ENCODE peak calls at places on chromosomes 13 and 19, in nine cellular contexts. One of them, this sample, is unnamed.

GRCh38 chr19:3768015-3768747 is 3.8 kb downstream of the RAX2 start:
- DNase-seq in GM12891: no peak
- DNase-seq in CD8-positive, alpha-beta memory T cell: no peak
- DNase-seq in posterior cingulate gyrus: no peak
- DNase-seq in skeletal muscle cell: no peak
- DNase-seq in retinal pigment epithelial cell: no peak
- DNase-seq in NCI-H1436 treated with DMSO at 0.1 percent for 48 hours: no peak
- DNase-seq in stimulated activated naive CD8-positive, alpha-beta T cell treated with anti-CD3 and anti-CD28 coated beads, Interleukin-15, Interleukin-2, amounts not matched to agents 100 U/mL and 50 U/mL, for 24 hours: no peak
- DNase-seq in activated naive CD4-positive, alpha-beta T cell: no peak
- DNase-seq in this sample: no peak

GRCh38 chr13:75870397-75870801 is 234.3 kb downstream of the LMO7 start:
- DNase-seq in GM12891: no peak
- DNase-seq in skeletal muscle cell: no peak
- DNase-seq in NCI-H1436 treated with DMSO at 0.1 percent for 48 hours: no peak
- DNase-seq in stimulated activated naive CD8-positive, alpha-beta T cell treated with anti-CD3 and anti-CD28 coated beads, Interleukin-15, Interleukin-2, amounts not matched to agents 100 U/mL and 50 U/mL, for 24 hours: no peak
- DNase-seq in activated naive CD4-positive, alpha-beta T cell: no peak
- DNase-seq in retinal pigment epithelial cell: no peak
- DNase-seq in CD8-positive, alpha-beta memory T cell: peak
- DNase-seq in posterior cingulate gyrus: no peak
- DNase-seq in this sample: no peak

GRCh38 chr19:40778865-40779284 is 828 bp downstream of the RAB4B start:
- DNase-seq in CD8-positive, alpha-beta memory T cell: no peak
- DNase-seq in stimulated activated naive CD8-positive, alpha-beta T cell treated with anti-CD3 and anti-CD28 coated beads, Interleukin-15, Interleukin-2, amounts not matched to agents 100 U/mL and 50 U/mL, for 24 hours: no peak
- DNase-seq in GM12891: no peak
- DNase-seq in skeletal muscle cell: no peak
- DNase-seq in NCI-H1436 treated with DMSO at 0.1 percent for 48 hours: no peak
- DNase-seq in activated naive CD4-positive, alpha-beta T cell: no peak
- DNase-seq in posterior cingulate gyrus: no peak
- DNase-seq in retinal pigment epithelial cell: no peak
- DNase-seq in this sample: no peak

GRCh38 chr19:771332-771785 is 20.4 kb downstream of the MISP start:
- DNase-seq in skeletal muscle cell: no peak
- DNase-seq in stimulated activated naive CD8-positive, alpha-beta T cell treated with anti-CD3 and anti-CD28 coated beads, Interleukin-15, Interleukin-2, amounts not matched to agents 100 U/mL and 50 U/mL, for 24 hours: peak
- DNase-seq in posterior cingulate gyrus: no peak
- DNase-seq in GM12891: no peak
- DNase-seq in NCI-H1436 treated with DMSO at 0.1 percent for 48 hours: no peak
- DNase-seq in retinal pigment epithelial cell: no peak
- DNase-seq in activated naive CD4-positive, alpha-beta T cell: no peak
- DNase-seq in CD8-positive, alpha-beta memory T cell: no peak
- DNase-seq in this sample: peak

GRCh38 chr13:64928704-64929499 is 2301.2 kb downstream of the PCDH9 start:
- DNase-seq in GM12891: no peak
- DNase-seq in retinal pigment epithelial cell: no peak
- DNase-seq in CD8-positive, alpha-beta memory T cell: no peak
- DNase-seq in skeletal muscle cell: peak
- DNase-seq in NCI-H1436 treated with DMSO at 0.1 percent for 48 hours: no peak
- DNase-seq in activated naive CD4-positive, alpha-beta T cell: no peak
- DNase-seq in stimulated activated naive CD8-positive, alpha-beta T cell treated with anti-CD3 and anti-CD28 coated beads, Interleukin-15, Interleukin-2, amounts not matched to agents 100 U/mL and 50 U/mL, for 24 hours: no peak
- DNase-seq in posterior cingulate gyrus: no peak
- DNase-seq in this sample: no peak

GRCh38 chr13:30464496-30465351 is 1.0 kb downstream of the HMGB1 start:
- DNase-seq in activated naive CD4-positive, alpha-beta T cell: peak
- DNase-seq in posterior cingulate gyrus: peak
- DNase-seq in retinal pigment epithelial cell: peak
- DNase-seq in stimulated activated naive CD8-positive, alpha-beta T cell treated with anti-CD3 and anti-CD28 coated beads, Interleukin-15, Interleukin-2, amounts not matched to agents 100 U/mL and 50 U/mL, for 24 hours: peak
- DNase-seq in NCI-H1436 treated with DMSO at 0.1 percent for 48 hours: no peak
- DNase-seq in GM12891: peak
- DNase-seq in skeletal muscle cell: peak
- DNase-seq in CD8-positive, alpha-beta memory T cell: peak
- DNase-seq in this sample: peak

GRCh38 chr13:67632590-67632989 is 402.5 kb upstream of the PCDH9 start:
- DNase-seq in skeletal muscle cell: peak
- DNase-seq in posterior cingulate gyrus: no peak
- DNase-seq in activated naive CD4-positive, alpha-beta T cell: no peak
- DNase-seq in CD8-positive, alpha-beta memory T cell: no peak
- DNase-seq in stimulated activated naive CD8-positive, alpha-beta T cell treated with anti-CD3 and anti-CD28 coated beads, Interleukin-15, Interleukin-2, amounts not matched to agents 100 U/mL and 50 U/mL, for 24 hours: no peak
- DNase-seq in NCI-H1436 treated with DMSO at 0.1 percent for 48 hours: no peak
- DNase-seq in retinal pigment epithelial cell: no peak
- DNase-seq in GM12891: no peak
- DNase-seq in this sample: no peak

GRCh38 chr19:29420065-29420464 is 105.7 kb upstream of the VSTM2B start:
- DNase-seq in CD8-positive, alpha-beta memory T cell: no peak
- DNase-seq in posterior cingulate gyrus: no peak
- DNase-seq in skeletal muscle cell: no peak
- DNase-seq in stimulated activated naive CD8-positive, alpha-beta T cell treated with anti-CD3 and anti-CD28 coated beads, Interleukin-15, Interleukin-2, amounts not matched to agents 100 U/mL and 50 U/mL, for 24 hours: no peak
- DNase-seq in NCI-H1436 treated with DMSO at 0.1 percent for 48 hours: no peak
- DNase-seq in activated naive CD4-positive, alpha-beta T cell: no peak
- DNase-seq in GM12891: no peak
- DNase-seq in retinal pigment epithelial cell: no peak
- DNase-seq in this sample: no peak

GRCh38 chr19:41711376-41712261 is 3.2 kb downstream of the CEACAM5 start:
- DNase-seq in NCI-H1436 treated with DMSO at 0.1 percent for 48 hours: no peak
- DNase-seq in retinal pigment epithelial cell: no peak
- DNase-seq in skeletal muscle cell: no peak
- DNase-seq in posterior cingulate gyrus: no peak
- DNase-seq in activated naive CD4-positive, alpha-beta T cell: no peak
- DNase-seq in GM12891: no peak
- DNase-seq in stimulated activated naive CD8-positive, alpha-beta T cell treated with anti-CD3 and anti-CD28 coated beads, Interleukin-15, Interleukin-2, amounts not matched to agents 100 U/mL and 50 U/mL, for 24 hours: no peak
- DNase-seq in CD8-positive, alpha-beta memory T cell: no peak
- DNase-seq in this sample: no peak

GRCh38 chr19:40285353-40286234 is 449 bp upstream of the AKT2 start:
- DNase-seq in CD8-positive, alpha-beta memory T cell: peak
- DNase-seq in GM12891: peak
- DNase-seq in NCI-H1436 treated with DMSO at 0.1 percent for 48 hours: peak
- DNase-seq in skeletal muscle cell: peak
- DNase-seq in posterior cingulate gyrus: peak
- DNase-seq in activated naive CD4-positive, alpha-beta T cell: peak
- DNase-seq in retinal pigment epithelial cell: peak
- DNase-seq in stimulated activated naive CD8-positive, alpha-beta T cell treated with anti-CD3 and anti-CD28 coated beads, Interleukin-15, Interleukin-2, amounts not matched to agents 100 U/mL and 50 U/mL, for 24 hours: peak
- DNase-seq in this sample: peak

GRCh38 chr19:13689050-13689449 is 75.3 kb upstream of the MRI1 start:
- DNase-seq in CD8-positive, alpha-beta memory T cell: no peak
- DNase-seq in GM12891: no peak
- DNase-seq in activated naive CD4-positive, alpha-beta T cell: no peak
- DNase-seq in NCI-H1436 treated with DMSO at 0.1 percent for 48 hours: no peak
- DNase-seq in retinal pigment epithelial cell: no peak
- DNase-seq in posterior cingulate gyrus: peak
- DNase-seq in stimulated activated naive CD8-positive, alpha-beta T cell treated with anti-CD3 and anti-CD28 coated beads, Interleukin-15, Interleukin-2, amounts not matched to agents 100 U/mL and 50 U/mL, for 24 hours: peak
- DNase-seq in skeletal muscle cell: no peak
- DNase-seq in this sample: no peak

GRCh38 chr19:35153701-35154534 is 617 bp upstream of the FXYD5 start:
- DNase-seq in activated naive CD4-positive, alpha-beta T cell: peak
- DNase-seq in posterior cingulate gyrus: peak
- DNase-seq in retinal pigment epithelial cell: no peak
- DNase-seq in GM12891: peak
- DNase-seq in skeletal muscle cell: no peak
- DNase-seq in CD8-positive, alpha-beta memory T cell: peak
- DNase-seq in stimulated activated naive CD8-positive, alpha-beta T cell treated with anti-CD3 and anti-CD28 coated beads, Interleukin-15, Interleukin-2, amounts not matched to agents 100 U/mL and 50 U/mL, for 24 hours: peak
- DNase-seq in NCI-H1436 treated with DMSO at 0.1 percent for 48 hours: no peak
- DNase-seq in this sample: peak

GRCh38 chr19:45601524-45602522 is at the start of gene GPR4:
- DNase-seq in retinal pigment epithelial cell: no peak
- DNase-seq in skeletal muscle cell: no peak
- DNase-seq in GM12891: no peak
- DNase-seq in posterior cingulate gyrus: no peak
- DNase-seq in CD8-positive, alpha-beta memory T cell: no peak
- DNase-seq in stimulated activated naive CD8-positive, alpha-beta T cell treated with anti-CD3 and anti-CD28 coated beads, Interleukin-15, Interleukin-2, amounts not matched to agents 100 U/mL and 50 U/mL, for 24 hours: no peak
- DNase-seq in NCI-H1436 treated with DMSO at 0.1 percent for 48 hours: no peak
- DNase-seq in activated naive CD4-positive, alpha-beta T cell: no peak
- DNase-seq in this sample: no peak

GRCh38 chr13:49995535-49996165 is 1.2 kb upstream of the TRIM13 start:
- DNase-seq in GM12891: no peak
- DNase-seq in CD8-positive, alpha-beta memory T cell: no peak
- DNase-seq in posterior cingulate gyrus: no peak
- DNase-seq in skeletal muscle cell: no peak
- DNase-seq in NCI-H1436 treated with DMSO at 0.1 percent for 48 hours: no peak
- DNase-seq in stimulated activated naive CD8-positive, alpha-beta T cell treated with anti-CD3 and anti-CD28 coated beads, Interleukin-15, Interleukin-2, amounts not matched to agents 100 U/mL and 50 U/mL, for 24 hours: no peak
- DNase-seq in retinal pigment epithelial cell: no peak
- DNase-seq in activated naive CD4-positive, alpha-beta T cell: no peak
- DNase-seq in this sample: no peak

GRCh38 chr13:25249001-25249543 is 38.2 kb downstream of the MTMR6 start:
- DNase-seq in skeletal muscle cell: peak
- DNase-seq in retinal pigment epithelial cell: no peak
- DNase-seq in activated naive CD4-positive, alpha-beta T cell: no peak
- DNase-seq in CD8-positive, alpha-beta memory T cell: no peak
- DNase-seq in GM12891: peak
- DNase-seq in stimulated activated naive CD8-positive, alpha-beta T cell treated with anti-CD3 and anti-CD28 coated beads, Interleukin-15, Interleukin-2, amounts not matched to agents 100 U/mL and 50 U/mL, for 24 hours: no peak
- DNase-seq in posterior cingulate gyrus: no peak
- DNase-seq in NCI-H1436 treated with DMSO at 0.1 percent for 48 hours: no peak
- DNase-seq in this sample: no peak

GRCh38 chr13:109203587-109203986 is 574.2 kb downstream of the MYO16 start:
- DNase-seq in posterior cingulate gyrus: no peak
- DNase-seq in NCI-H1436 treated with DMSO at 0.1 percent for 48 hours: no peak
- DNase-seq in stimulated activated naive CD8-positive, alpha-beta T cell treated with anti-CD3 and anti-CD28 coated beads, Interleukin-15, Interleukin-2, amounts not matched to agents 100 U/mL and 50 U/mL, for 24 hours: no peak
- DNase-seq in GM12891: no peak
- DNase-seq in retinal pigment epithelial cell: no peak
- DNase-seq in skeletal muscle cell: no peak
- DNase-seq in CD8-positive, alpha-beta memory T cell: no peak
- DNase-seq in activated naive CD4-positive, alpha-beta T cell: no peak
- DNase-seq in this sample: no peak

GRCh38 chr19:18074192-18074591 is 12.5 kb downstream of the IL12RB1 start:
- DNase-seq in stimulated activated naive CD8-positive, alpha-beta T cell treated with anti-CD3 and anti-CD28 coated beads, Interleukin-15, Interleukin-2, amounts not matched to agents 100 U/mL and 50 U/mL, for 24 hours: no peak
- DNase-seq in activated naive CD4-positive, alpha-beta T cell: no peak
- DNase-seq in skeletal muscle cell: no peak
- DNase-seq in CD8-positive, alpha-beta memory T cell: no peak
- DNase-seq in posterior cingulate gyrus: no peak
- DNase-seq in GM12891: no peak
- DNase-seq in retinal pigment epithelial cell: no peak
- DNase-seq in NCI-H1436 treated with DMSO at 0.1 percent for 48 hours: no peak
- DNase-seq in this sample: no peak

GRCh38 chr19:5691930-5692784 is 2.1 kb downstream of the RPL36 start:
- DNase-seq in GM12891: no peak
- DNase-seq in activated naive CD4-positive, alpha-beta T cell: no peak
- DNase-seq in CD8-positive, alpha-beta memory T cell: no peak
- DNase-seq in posterior cingulate gyrus: peak
- DNase-seq in skeletal muscle cell: no peak
- DNase-seq in NCI-H1436 treated with DMSO at 0.1 percent for 48 hours: no peak
- DNase-seq in retinal pigment epithelial cell: no peak
- DNase-seq in stimulated activated naive CD8-positive, alpha-beta T cell treated with anti-CD3 and anti-CD28 coated beads, Interleukin-15, Interleukin-2, amounts not matched to agents 100 U/mL and 50 U/mL, for 24 hours: peak
- DNase-seq in this sample: no peak

GRCh38 chr13:93522486-93522885 is 295.9 kb downstream of the GPC6 start:
- DNase-seq in skeletal muscle cell: no peak
- DNase-seq in retinal pigment epithelial cell: no peak
- DNase-seq in posterior cingulate gyrus: no peak
- DNase-seq in GM12891: no peak
- DNase-seq in activated naive CD4-positive, alpha-beta T cell: no peak
- DNase-seq in CD8-positive, alpha-beta memory T cell: no peak
- DNase-seq in stimulated activated naive CD8-positive, alpha-beta T cell treated with anti-CD3 and anti-CD28 coated beads, Interleukin-15, Interleukin-2, amounts not matched to agents 100 U/mL and 50 U/mL, for 24 hours: no peak
- DNase-seq in NCI-H1436 treated with DMSO at 0.1 percent for 48 hours: no peak
- DNase-seq in this sample: no peak

This sample was measured in T-helper 1 cell.